ENCODE peak calls at places on chromosomes 11 and 22, in four cellular contexts. Q is lower leg skin, P is HFFc6, S is A549. U is an unnamed sample.

GRCh38 chr11:117703209-117703608 is 93.8 kb downstream of the DSCAML1 start:
- DNase-seq in Q (no peak), P (no peak), S (peak), U (no peak)

GRCh38 chr11:12979928-12980689 is 29.0 kb upstream of the RASSF10 start:
- DNase-seq in Q (no peak), P (no peak), S (no peak), U (no peak)

GRCh38 chr11:121814962-121815361 is 301.1 kb downstream of the BLID start:
- DNase-seq in Q (no peak), P (peak), S (no peak), U (no peak)

GRCh38 chr22:40560551-40560950 is 76.0 kb downstream of the MRTFA start:
- DNase-seq in Q (no peak), P (peak), S (no peak), U (no peak)

GRCh38 chr11:118234833-118235232 is 10.0 kb upstream of the JAML start:
- DNase-seq in Q (no peak), P (no peak), S (no peak), U (no peak)

GRCh38 chr22:25417792-25418191 is 146.7 kb upstream of the GRK3 start:
- DNase-seq in Q (no peak), P (no peak), S (no peak), U (no peak)

GRCh38 chr11:13140873-13141655 is 131.9 kb downstream of the RASSF10 start:
- DNase-seq in Q (no peak), P (no peak), S (no peak), U (no peak)

GRCh38 chr22:31343235-31344191 is 2.6 kb downstream of the PATZ1 start:
- DNase-seq in Q (no peak), P (no peak), S (no peak), U (peak)

GRCh38 chr11:99257131-99257530 is 236.4 kb downstream of the CNTN5 start:
- DNase-seq in Q (no peak), P (no peak), S (peak), U (no peak)

GRCh38 chr22:17767236-17768065 is 6.8 kb downstream of the BID start:
- DNase-seq in Q (no peak), P (no peak), S (no peak), U (no peak)

GRCh38 chr11:4544891-4545290 is at the start of gene OR52M1:
- DNase-seq in Q (no peak), P (no peak), S (no peak), U (no peak)

GRCh38 chr11:14364322-14364721 is 5.3 kb upstream of the RRAS2 start:
- DNase-seq in Q (no peak), P (no peak), S (no peak), U (no peak)

GRCh38 chr11:13983081-13983751 is 20.7 kb downstream of the SPON1 start:
- DNase-seq in Q (no peak), P (no peak), S (no peak), U (no peak)

GRCh38 chr11:121914508-121914907 is 201.5 kb downstream of the BLID start:
- DNase-seq in Q (no peak), P (no peak), S (no peak), U (no peak)

GRCh38 chr22:27252282-27253049 is 549.1 kb downstream of the MN1 start:
- DNase-seq in Q (peak), P (peak), S (peak), U (no peak)

GRCh38 chr11:63762662-63763505 is 5.7 kb downstream of the ZFTA start:
- DNase-seq in Q (no peak), P (no peak), S (no peak), U (no peak)

GRCh38 chr11:67293090-67293489 is 4.0 kb downstream of the ANKRD13D start:
- DNase-seq in Q (no peak), P (peak), S (no peak), U (no peak)

GRCh38 chr11:117107701-117108590 is 9.7 kb upstream of the SIK3 start:
- DNase-seq in Q (no peak), P (peak), S (no peak), U (no peak)

GRCh38 chr22:27241430-27242110 is 560.0 kb downstream of the MN1 start:
- DNase-seq in Q (no peak), P (no peak), S (no peak), U (no peak)

GRCh38 chr22:25069426-25069757 is 116.9 kb downstream of the KIAA1671 start:
- DNase-seq in Q (no peak), P (no peak), S (no peak), U (no peak)

GRCh38 chr22:28984482-28985158 is 77.0 kb downstream of the C22orf31 start:
- DNase-seq in Q (no peak), P (no peak), S (no peak), U (no peak)

GRCh38 chr11:33721291-33721840 is 14.9 kb downstream of the CD59 start:
- DNase-seq in Q (no peak), P (peak), S (no peak), U (no peak)

GRCh38 chr22:39475902-39476301 is 19.1 kb downstream of the MGAT3 start:
- DNase-seq in Q (no peak), P (no peak), S (no peak), U (no peak)

GRCh38 chr22:37782340-37783168 is 25.2 kb upstream of the GCAT start:
- DNase-seq in Q (no peak), P (peak), S (no peak), U (no peak)

GRCh38 chr22:40289991-40290459 is 56.3 kb upstream of the ADSL start:
- DNase-seq in Q (no peak), P (no peak), S (no peak), U (no peak)

GRCh38 chr22:40668611-40669390 is 10.5 kb upstream of the MCHR1 start:
- DNase-seq in Q (no peak), P (peak), S (peak), U (no peak)

GRCh38 chr22:17035246-17035645 is 27.2 kb upstream of the GAB4 start:
- DNase-seq in Q (no peak), P (no peak), S (no peak), U (no peak)

GRCh38 chr11:64210301-64211020 is 3.9 kb downstream of the FERMT3 start:
- DNase-seq in Q (no peak), P (no peak), S (no peak), U (no peak)

GRCh38 chr11:27553186-27553585 is 46.6 kb upstream of the LIN7C start:
- DNase-seq in Q (peak), P (no peak), S (no peak), U (no peak)

GRCh38 chr22:39422721-39423120 is 23.1 kb downstream of the TAB1 start:
- DNase-seq in Q (no peak), P (no peak), S (no peak), U (no peak)

GRCh38 chr11:73478737-73479347 is 102.6 kb downstream of the RELT start:
- DNase-seq in Q (no peak), P (peak), S (peak), U (no peak)

GRCh38 chr11:12199231-12199948 is 89.0 kb downstream of the MICAL2 start:
- DNase-seq in Q (no peak), P (no peak), S (no peak), U (no peak)

GRCh38 chr11:2428322-2428795 is 16.0 kb downstream of the TRPM5 start:
- DNase-seq in Q (peak), P (peak), S (peak), U (peak)

GRCh38 chr22:43197271-43197941 is 10.5 kb upstream of the TTLL12 start:
- DNase-seq in Q (no peak), P (peak), S (no peak), U (no peak)

GRCh38 chr11:48354013-48354412 is 12.3 kb downstream of the OR4C5 start:
- DNase-seq in Q (no peak), P (no peak), S (no peak), U (no peak)

GRCh38 chr11:113176971-113177370 is 137.4 kb upstream of the TTC12 start:
- DNase-seq in Q (no peak), P (no peak), S (no peak), U (no peak)

GRCh38 chr11:6229911-6230310 is 4.5 kb downstream of the FHIP1B start:
- DNase-seq in Q (no peak), P (no peak), S (no peak), U (no peak)

DNA sequence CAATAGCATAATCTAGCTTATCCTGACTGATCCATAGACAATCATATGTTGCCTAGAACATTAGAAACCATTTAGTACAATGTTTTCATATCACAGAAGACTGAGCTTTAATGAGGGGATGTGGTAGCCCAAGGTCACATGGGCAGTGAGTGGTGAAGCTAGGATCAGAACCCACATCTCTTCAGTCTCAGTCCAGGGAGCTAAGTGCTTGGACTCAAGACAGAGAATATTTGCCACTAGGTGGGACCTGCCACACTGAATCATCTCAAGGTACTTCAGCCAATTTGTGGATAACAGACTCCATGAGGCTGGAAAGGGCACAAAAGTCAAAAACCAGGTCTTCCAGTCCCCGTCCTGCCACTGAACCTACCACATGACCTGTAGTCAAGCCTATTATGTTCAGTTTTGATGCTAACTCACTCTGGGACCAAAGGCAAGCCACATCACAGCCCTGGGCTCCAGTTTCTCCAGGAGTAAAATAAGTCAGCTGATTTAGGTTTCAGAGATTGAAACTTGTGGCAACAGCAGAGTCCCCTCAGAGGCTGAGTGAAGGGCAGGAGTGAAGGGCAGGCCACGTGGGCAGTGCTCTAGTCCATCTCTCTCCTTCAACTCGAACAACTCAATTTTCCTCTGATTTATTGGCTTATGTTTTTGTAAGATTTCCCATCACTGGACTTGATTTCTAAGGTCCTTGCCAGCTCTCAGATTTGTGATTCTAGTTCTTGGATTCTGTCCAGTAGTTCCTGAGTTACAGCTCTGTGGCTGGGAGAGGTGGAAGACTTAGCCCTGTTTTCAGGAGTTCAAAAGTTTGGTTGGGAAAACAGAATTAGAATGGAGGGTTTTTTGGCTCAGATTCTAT is 84.6 kb upstream of the PHOX2A start:
- DNase-seq in Q (no peak), P (no peak), S (peak), U (no peak)
- TF ChIP-seq CTCF in Q (no peak), P (peak), S (no peak), U (no peak)

DNA sequence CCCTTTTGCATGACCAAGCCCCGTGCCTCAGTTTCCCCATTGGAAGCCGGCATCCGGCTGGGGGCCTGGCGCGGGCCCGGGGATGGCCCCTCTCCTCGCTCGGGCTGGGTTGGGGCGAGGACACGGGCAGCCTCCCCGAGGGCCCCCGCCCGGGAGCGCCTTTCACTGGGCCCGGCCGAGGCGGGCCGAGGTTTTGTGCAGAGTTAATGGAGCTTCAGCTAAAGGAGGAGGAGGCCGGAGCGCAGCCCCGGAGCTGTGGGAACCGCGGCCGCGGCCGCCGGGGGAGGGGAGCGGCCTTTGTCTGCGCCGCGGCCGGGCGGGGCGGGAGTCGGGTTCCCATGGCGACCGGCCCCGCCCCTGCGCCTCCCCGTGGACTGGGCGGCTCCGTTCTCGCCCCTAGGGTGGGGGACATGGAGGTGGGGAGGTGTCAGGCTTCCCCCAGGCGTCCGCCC is 1.4 kb upstream of the MAPK11 start:
- DNase-seq in Q (no peak), P (no peak), S (peak), U (no peak)
- TF ChIP-seq CTCF in Q (no peak), P (peak), S (no peak), U (no peak)

DNA sequence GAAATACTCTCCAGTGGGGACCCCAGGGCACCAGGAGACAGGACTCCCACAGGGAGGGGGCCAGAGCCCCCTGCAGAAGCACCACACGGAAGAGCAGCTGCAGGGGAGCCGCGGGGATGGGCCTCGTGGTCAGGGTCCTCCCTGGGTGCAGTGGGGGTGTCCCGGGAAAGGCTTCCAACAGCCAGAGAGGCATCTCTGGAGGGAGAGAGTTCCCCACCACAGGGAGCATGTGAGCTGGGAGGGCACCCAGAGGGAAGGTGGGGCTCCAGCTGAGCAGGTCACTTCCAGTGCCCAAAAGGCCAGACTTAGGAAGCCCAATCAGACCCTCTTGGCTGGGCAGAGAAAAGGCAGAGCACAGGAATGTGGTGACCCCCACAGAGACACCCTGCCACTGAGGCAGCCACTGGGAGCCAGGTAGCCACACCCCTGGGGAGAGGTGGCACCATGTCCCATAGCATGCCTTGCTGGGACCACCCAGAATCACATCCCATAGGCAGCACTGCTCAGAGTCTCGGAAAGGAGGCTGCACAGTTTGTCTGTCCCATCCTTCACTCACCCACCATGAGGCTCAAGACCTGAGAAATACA is 49.9 kb upstream of the LMO1 start:
- DNase-seq in Q (no peak), P (no peak), S (no peak), U (no peak)
- TF ChIP-seq CTCF in Q (no peak), P (no peak), S (no peak), U (no peak)

DNA sequence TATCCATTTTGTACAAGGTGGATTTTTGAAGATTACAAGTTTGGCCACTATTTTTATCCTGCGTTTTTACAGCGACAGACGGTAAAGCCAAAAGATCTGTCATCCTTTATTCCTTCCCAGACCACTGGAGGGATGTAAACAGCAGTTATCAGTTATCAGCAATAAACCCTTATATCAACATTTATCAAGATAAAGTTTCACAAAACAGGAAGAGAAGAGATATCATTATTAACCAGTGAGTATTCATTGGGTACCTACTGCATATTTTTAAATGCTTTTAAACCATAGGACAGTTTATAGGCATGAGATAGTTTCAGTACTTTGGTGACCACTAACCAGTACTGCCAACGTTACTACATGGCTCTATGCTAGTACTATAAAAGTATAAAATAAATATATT is 5.9 kb upstream of the REXO2 start:
- DNase-seq in Q (no peak), P (no peak), S (no peak), U (no peak)
- TF ChIP-seq CTCF in Q (no peak), P (no peak), S (no peak), U (no peak)

DNA sequence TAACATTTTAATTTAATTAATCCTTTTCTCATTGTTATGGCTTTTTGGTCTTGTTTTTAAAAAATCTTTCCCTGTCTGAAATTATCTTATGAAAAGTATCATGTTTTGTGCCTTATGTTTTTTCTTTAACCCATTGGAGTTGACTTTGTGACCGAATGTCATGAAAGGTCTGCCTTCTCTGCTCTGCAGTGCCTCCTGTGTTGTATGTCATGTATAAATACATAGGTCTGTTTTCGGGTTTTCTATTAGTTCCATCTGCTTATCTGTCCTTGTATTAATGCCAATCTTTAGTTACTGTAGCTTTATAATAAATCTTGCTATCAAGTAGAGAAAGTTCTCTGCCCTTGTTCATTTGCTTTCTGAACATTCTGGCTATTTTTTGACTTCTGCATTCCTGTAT is 73.0 kb downstream of the ZBTB44 start:
- DNase-seq in Q (no peak), P (no peak), S (no peak), U (no peak)
- TF ChIP-seq CTCF in Q (no peak), P (no peak), S (no peak), U (no peak)

DNA sequence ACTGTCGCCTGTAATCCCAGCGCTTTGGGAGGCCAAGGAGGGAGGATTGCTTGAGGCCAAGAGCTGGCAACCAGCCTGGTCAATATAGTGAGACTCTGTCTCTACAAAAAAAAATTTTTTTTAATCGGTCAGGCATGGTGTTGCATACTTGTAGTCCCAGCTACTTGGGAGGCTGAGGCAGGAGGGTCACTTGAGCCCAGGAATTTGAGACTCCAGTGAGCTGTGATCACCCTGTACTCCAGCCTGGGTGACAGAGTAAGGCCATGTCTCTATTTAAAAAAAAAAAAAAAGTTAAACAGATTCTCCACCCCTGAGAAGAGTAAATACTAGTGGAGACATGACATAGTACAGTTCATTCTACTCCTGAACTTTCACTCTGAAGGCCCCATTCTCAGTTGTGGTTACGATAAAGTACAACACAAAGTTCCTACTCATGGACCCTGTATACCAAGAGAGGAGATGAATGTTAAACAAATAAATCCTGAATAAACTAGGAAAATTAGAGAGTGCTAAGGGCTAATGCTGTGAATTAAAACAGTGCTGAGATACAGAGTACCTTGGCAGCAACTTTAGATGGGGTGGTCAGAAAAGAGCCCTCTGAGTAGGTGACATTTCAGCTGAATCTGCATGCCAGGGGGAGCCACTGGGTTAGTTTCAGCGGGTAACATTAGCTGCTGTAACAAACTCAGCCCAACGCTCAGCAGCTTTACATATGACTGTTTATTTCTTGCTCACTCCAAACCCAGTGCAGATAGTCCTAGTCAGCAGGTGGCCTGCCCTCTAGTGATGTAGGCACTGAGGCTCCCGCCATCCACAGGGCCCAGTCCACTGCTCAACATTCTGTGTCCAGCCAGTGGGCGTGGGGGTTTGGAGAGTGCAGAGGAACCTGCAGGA is 75.1 kb downstream of the DBX1 start:
- DNase-seq in Q (no peak), P (no peak), S (no peak), U (no peak)
- TF ChIP-seq CTCF in Q (no peak), P (no peak), S (no peak), U (no peak)

GRCh38 chr11:22426915-22427314 is 88.7 kb downstream of the SLC17A6 start:
- DNase-seq in Q (no peak), P (no peak), S (no peak), U (no peak)
- TF ChIP-seq CTCF in Q (no peak), P (no peak), S (no peak), U (no peak)

DNA sequence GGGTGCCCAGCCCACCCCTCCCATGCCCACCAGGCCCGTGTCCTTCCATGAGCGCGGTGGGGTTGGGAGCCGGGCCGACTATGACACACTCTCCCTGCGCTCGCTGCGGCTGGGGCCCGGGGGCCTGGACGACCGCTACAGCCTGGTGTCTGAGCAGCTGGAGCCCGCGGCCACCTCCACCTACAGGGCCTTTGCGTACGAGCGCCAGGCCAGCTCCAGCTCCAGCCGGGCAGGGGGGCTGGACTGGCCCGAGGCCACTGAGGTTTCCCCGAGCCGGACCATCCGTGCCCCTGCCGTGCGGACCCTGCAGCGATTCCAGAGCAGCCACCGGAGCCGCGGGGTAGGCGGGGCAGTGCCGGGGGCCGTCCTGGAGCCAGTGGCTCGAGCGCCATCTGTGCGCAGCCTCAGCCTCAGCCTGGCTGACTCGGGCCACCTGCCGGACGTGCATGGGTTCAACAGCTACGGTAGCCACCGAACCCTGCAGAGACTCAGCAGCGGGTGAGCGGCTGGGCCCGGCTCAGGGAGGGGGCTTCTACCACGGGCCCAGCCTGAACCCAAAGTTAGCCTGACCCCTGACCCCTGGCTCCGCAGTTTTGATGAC is 3.0 kb downstream of the PKP3 start:
- DNase-seq in Q (no peak), P (peak), S (no peak), U (no peak)
- TF ChIP-seq CTCF in Q (no peak), P (peak), S (no peak), U (peak)